ENCODE peak calls at places on chromosomes 12 and 14, in nine cellular contexts. W is CD8-positive, alpha-beta T cell; E is T-helper 22 cell; L is mesenteric fat pad; P is ELR; F is IMR-90; Z is naive thymus-derived CD4-positive, alpha-beta T cell; B is KG1; G is activated T-helper 9 cell treated with anti-CD3 and anti-CD28 coated beads, Interleukin-2, amount 50 U/mL, for 16 hours. O is an unnamed sample.

GRCh38 chr12:131007031-131007793 is 53.5 kb downstream of the ADGRD1 start:
- DNase-seq in P (no peak), E (no peak), L (no peak), B (no peak), Z (no peak), F (no peak), G (no peak), W (no peak), O (no peak)

GRCh38 chr12:23555180-23555784 is 394.2 kb downstream of the SOX5 start:
- DNase-seq in P (no peak), W (no peak), L (no peak), Z (no peak), B (no peak), F (no peak), E (no peak), G (no peak), O (no peak)

GRCh38 chr14:104777808-104778249 is 17.7 kb downstream of the AKT1 start:
- DNase-seq in P (no peak), B (no peak), L (no peak), E (no peak), F (no peak), W (no peak), Z (no peak), G (no peak), O (no peak)

GRCh38 chr12:114671664-114672476 is 12.1 kb downstream of the TBX3 start:
- DNase-seq in W (no peak), Z (no peak), E (no peak), L (no peak), P (peak; percentile 79), G (no peak), B (no peak), F (peak; percentile 69), O (no peak)

GRCh38 chr12:96985515-96986362 is 78.7 kb downstream of the NEDD1 start:
- DNase-seq in Z (no peak), L (no peak), G (peak; percentile 12), E (no peak), B (no peak), P (peak; percentile 19), F (no peak), W (peak; percentile 34), O (peak; percentile 38)

GRCh38 chr12:1530592-1531159 is 63.7 kb downstream of the FBXL14 start:
- DNase-seq in E (no peak), F (no peak), B (no peak), Z (no peak), W (no peak), L (peak; percentile 41), P (no peak), G (no peak), O (no peak)

GRCh38 chr12:29921307-29921706 is 137.6 kb upstream of the TMTC1 start:
- DNase-seq in P (peak; percentile 2), G (no peak), W (no peak), B (no peak), F (peak; percentile 26), L (no peak), Z (no peak), E (no peak), O (no peak)

GRCh38 chr14:53174918-53175317 is 21.8 kb upstream of the DDHD1 start:
- DNase-seq in E (no peak), F (no peak), L (no peak), G (no peak), Z (no peak), P (no peak), B (no peak), W (no peak), O (no peak)

GRCh38 chr14:65057704-65058103 is 44.6 kb downstream of the MAX start:
- DNase-seq in Z (no peak), P (no peak), E (no peak), F (no peak), W (no peak), L (no peak), G (no peak), B (no peak), O (no peak)

GRCh38 chr12:24851341-24851740 is 97.6 kb downstream of the BCAT1 start:
- DNase-seq in E (no peak), P (no peak), Z (no peak), L (no peak), G (no peak), F (no peak), B (no peak), W (no peak), O (no peak)

GRCh38 chr12:111942557-111942956 is 70.4 kb downstream of the TMEM116 start:
- DNase-seq in B (no peak), Z (no peak), W (no peak), G (no peak), L (no peak), F (peak; percentile 94), E (no peak), P (peak; percentile 75), O (no peak)

GRCh38 chr12:110338754-110339153 is 57.7 kb downstream of the ATP2A2 start:
- DNase-seq in P (peak; percentile 55), B (no peak), E (no peak), G (no peak), L (no peak), Z (no peak), W (no peak), F (no peak), O (no peak)

GRCh38 chr14:100155049-100155621 is 4.3 kb downstream of the DEGS2 start:
- DNase-seq in L (no peak), Z (no peak), E (no peak), P (peak; percentile 54), G (no peak), W (peak; percentile 26), F (no peak), B (no peak), O (no peak)

GRCh38 chr14:53183611-53184010 is 30.5 kb upstream of the DDHD1 start:
- DNase-seq in G (no peak), L (no peak), F (no peak), E (no peak), P (peak; percentile 8), B (no peak), W (no peak), Z (no peak), O (no peak)

GRCh38 chr12:46380881-46381280 is 8.3 kb upstream of the SLC38A2 start:
- DNase-seq in B (no peak), F (no peak), W (no peak), L (no peak), G (no peak), P (no peak), E (no peak), Z (no peak), O (no peak)

GRCh38 chr12:16120027-16120426 is 157.5 kb downstream of the SLC15A5 start:
- DNase-seq in B (no peak), L (no peak), Z (no peak), E (no peak), G (no peak), P (no peak), F (no peak), W (no peak), O (no peak)

GRCh38 chr12:122880668-122881067 is 15.3 kb downstream of the VPS37B start:
- DNase-seq in E (no peak), L (no peak), Z (peak; percentile 20), G (no peak), B (no peak), F (peak; percentile 51), P (peak; percentile 55), W (no peak), O (no peak)

GRCh38 chr12:94689002-94689645 is 38.8 kb upstream of the TMCC3 start:
- DNase-seq in G (no peak), Z (no peak), L (no peak), F (peak; percentile 27), P (peak; percentile 45), B (no peak), W (no peak), E (no peak), O (no peak)

GRCh38 chr12:40226652-40227051 is 1.9 kb downstream of the LRRK2 start:
- DNase-seq in G (no peak), F (peak; percentile 73), Z (no peak), W (no peak), P (peak; percentile 80), L (no peak), B (no peak), E (no peak), O (no peak)

GRCh38 chr12:18556081-18556645 is 181.6 kb downstream of the PLCZ1 start:
- DNase-seq in L (no peak), W (no peak), F (peak; percentile 12), B (no peak), Z (no peak), P (peak; percentile 39), G (no peak), E (no peak), O (no peak)

GRCh38 chr12:22994276-22994675 is 369.3 kb downstream of the ETNK1 start:
- DNase-seq in E (no peak), L (no peak), W (no peak), F (no peak), B (no peak), Z (no peak), P (no peak), G (no peak), O (no peak)

GRCh38 chr12:110279976-110280783 is 867 bp upstream of the ATP2A2 start:
- DNase-seq in B (peak; percentile 50), E (peak; percentile 51), W (peak; percentile 52), P (peak; percentile 72), Z (peak; percentile 62), L (no peak), G (peak; percentile 54), F (peak; percentile 33), O (no peak)

GRCh38 chr12:93737457-93738198 is 60.5 kb downstream of the CRADD start:
- DNase-seq in G (no peak), Z (no peak), B (no peak), L (no peak), E (no peak), W (no peak), F (no peak), P (no peak), O (no peak)

GRCh38 chr12:68976304-68976915 is 43.4 kb upstream of the CPM start:
- DNase-seq in Z (no peak), B (no peak), F (no peak), W (no peak), E (no peak), L (no peak), P (no peak), G (no peak), O (no peak)

GRCh38 chr12:6047249-6048227 is 76.9 kb downstream of the VWF start:
- DNase-seq in F (peak; percentile 99), G (no peak), P (peak; percentile 93), W (no peak), B (no peak), Z (no peak), L (no peak), E (no peak), O (no peak)

GRCh38 chr14:79840068-79840467 is 371.2 kb downstream of the DIO2 start:
- DNase-seq in G (no peak), B (no peak), W (no peak), L (no peak), Z (no peak), P (no peak), E (no peak), F (no peak), O (no peak)

GRCh38 chr12:92971869-92972524 is 42.9 kb upstream of the EEA1 start:
- DNase-seq in P (peak; percentile 82), G (no peak), W (no peak), Z (no peak), L (no peak), F (peak; percentile 86), B (no peak), E (no peak), O (no peak)

GRCh38 chr12:52125499-52125900 is 46.0 kb downstream of the SMIM41 start:
- DNase-seq in L (peak; percentile 78), P (no peak), B (no peak), Z (no peak), W (no peak), G (no peak), E (no peak), F (no peak), O (no peak)

GRCh38 chr14:31420013-31420318 is 384 bp downstream of the HEATR5A start:
- DNase-seq in L (peak; percentile 93), Z (peak; percentile 11), W (peak; percentile 14), F (no peak), G (peak; percentile 1), E (no peak), P (no peak), B (no peak), O (no peak)

GRCh38 chr14:52352546-52352945 is 38.4 kb downstream of the PTGER2 start:
- DNase-seq in F (peak; percentile 28), P (no peak), G (no peak), E (no peak), L (no peak), Z (no peak), W (no peak), B (no peak), O (no peak)

GRCh38 chr14:96793547-96793946 is 3.6 kb upstream of the VRK1 start:
- DNase-seq in P (peak; percentile 11), B (no peak), Z (no peak), L (no peak), W (no peak), G (no peak), E (no peak), F (no peak), O (no peak)

O was measured in CD4-positive, CD25-positive, alpha-beta regulatory T cell.